ENCODE peak calls at places on chromosome 1, in eight cellular contexts. B, D, E, W, M, P, J and U are unnamed samples.

GRCh38 chr1:19651141-19651737 is 7.1 kb downstream of the NBL1 start:
- DNase-seq in B (peak; percentile 75), D (peak; percentile 67), E (peak; percentile 46), W (peak; percentile 67), M (no peak), P (peak; percentile 60), J (peak; percentile 49), U (peak; percentile 55)

GRCh38 chr1:28418278-28418637 is 48.7 kb downstream of the PHACTR4 start:
- DNase-seq in B (no peak), D (no peak), E (no peak), W (no peak), M (no peak), P (no peak), J (no peak), U (no peak)

GRCh38 chr1:48619529-48619928 is 147.5 kb upstream of the SPATA6 start:
- DNase-seq in B (peak; percentile 10), D (no peak), E (peak; percentile 4), W (peak; percentile 45), M (no peak), P (no peak), J (no peak), U (no peak)

GRCh38 chr1:22611530-22611947 is 24.9 kb upstream of the C1QA start:
- DNase-seq in B (peak; percentile 62), D (peak; percentile 49), E (peak; percentile 38), W (peak; percentile 76), M (no peak), P (peak; percentile 41), J (peak; percentile 53), U (no peak)

GRCh38 chr1:112589766-112590165 is 29.2 kb downstream of the ST7L start:
- DNase-seq in B (no peak), D (no peak), E (no peak), W (no peak), M (no peak), P (no peak), J (no peak), U (no peak)

GRCh38 chr1:89466307-89466925 is 58.2 kb upstream of the LRRC8B start:
- DNase-seq in B (no peak), D (no peak), E (no peak), W (peak; percentile 73), M (no peak), P (no peak), J (no peak), U (no peak)

GRCh38 chr1:232905324-232906034 is 44.9 kb upstream of the NTPCR start:
- DNase-seq in B (no peak), D (no peak), E (no peak), W (peak; percentile 59), M (no peak), P (peak; percentile 13), J (peak; percentile 23), U (no peak)

GRCh38 chr1:185442065-185442464 is 125.0 kb upstream of the IVNS1ABP start:
- DNase-seq in B (no peak), D (no peak), E (no peak), W (no peak), M (no peak), P (no peak), J (no peak), U (no peak)

GRCh38 chr1:42282024-42282579 is 52.9 kb downstream of the FOXJ3 start:
- DNase-seq in B (no peak), D (no peak), E (no peak), W (no peak), M (no peak), P (no peak), J (no peak), U (no peak)

GRCh38 chr1:7444362-7444761 is 326.7 kb upstream of the VAMP3 start:
- DNase-seq in B (no peak), D (no peak), E (no peak), W (no peak), M (no peak), P (no peak), J (no peak), U (no peak)

GRCh38 chr1:26281971-26282693 is 2.2 kb downstream of the SH3BGRL3 start:
- DNase-seq in B (peak; percentile 72), D (no peak), E (no peak), W (peak; percentile 80), M (no peak), P (no peak), J (no peak), U (no peak)

GRCh38 chr1:160883586-160883985 is 1.4 kb downstream of the ITLN1 start:
- DNase-seq in B (no peak), D (no peak), E (no peak), W (no peak), M (no peak), P (no peak), J (no peak), U (no peak)

GRCh38 chr1:213905315-213905714 is 82.5 kb upstream of the PROX1 start:
- DNase-seq in B (no peak), D (peak; percentile 54), E (no peak), W (no peak), M (no peak), P (no peak), J (peak; percentile 7), U (no peak)

GRCh38 chr1:87473203-87473661 is 144.6 kb downstream of the LMO4 start:
- DNase-seq in B (no peak), D (no peak), E (no peak), W (no peak), M (no peak), P (no peak), J (peak; percentile 17), U (no peak)

GRCh38 chr1:15953791-15954201 is 22.1 kb downstream of the ZBTB17 start:
- DNase-seq in B (no peak), D (no peak), E (no peak), W (no peak), M (no peak), P (no peak), J (peak; percentile 35), U (no peak)

GRCh38 chr1:161388639-161389038 is 21.0 kb upstream of the CFAP126 start:
- DNase-seq in B (no peak), D (no peak), E (no peak), W (peak; percentile 29), M (no peak), P (no peak), J (no peak), U (no peak)

GRCh38 chr1:145792484-145792883 is 31.4 kb downstream of the RNF115 start:
- DNase-seq in B (no peak), D (no peak), E (no peak), W (no peak), M (no peak), P (no peak), J (no peak), U (no peak)

GRCh38 chr1:159282118-159282517 is 20.0 kb upstream of the FCER1A start:
- DNase-seq in B (no peak), D (no peak), E (peak; percentile 86), W (no peak), M (no peak), P (no peak), J (peak; percentile 28), U (no peak)

GRCh38 chr1:160114085-160114484 is 1.5 kb upstream of the ATP1A2 start:
- DNase-seq in B (no peak), D (peak; percentile 43), E (no peak), W (no peak), M (no peak), P (no peak), J (no peak), U (no peak)

GRCh38 chr1:93768380-93768863 is 86.8 kb upstream of the BCAR3 start:
- DNase-seq in B (no peak), D (no peak), E (no peak), W (peak; percentile 8), M (no peak), P (no peak), J (no peak), U (no peak)

GRCh38 chr1:164561007-164561406 is 2.0 kb downstream of the PBX1 start:
- DNase-seq in B (no peak), D (no peak), E (no peak), W (no peak), M (no peak), P (no peak), J (peak; percentile 54), U (no peak)
- H3K4me3 ChIP-seq in B (peak overlapping the region; percentile 71), D (peak overlapping the region; percentile 65), E (peak overlapping the region; percentile 59), W (no peak overlapping the region), M (no peak overlapping the region), P (peak overlapping the region; percentile 93), J (peak overlapping the region; percentile 88), U (peak overlapping the region; percentile 76)

DNA sequence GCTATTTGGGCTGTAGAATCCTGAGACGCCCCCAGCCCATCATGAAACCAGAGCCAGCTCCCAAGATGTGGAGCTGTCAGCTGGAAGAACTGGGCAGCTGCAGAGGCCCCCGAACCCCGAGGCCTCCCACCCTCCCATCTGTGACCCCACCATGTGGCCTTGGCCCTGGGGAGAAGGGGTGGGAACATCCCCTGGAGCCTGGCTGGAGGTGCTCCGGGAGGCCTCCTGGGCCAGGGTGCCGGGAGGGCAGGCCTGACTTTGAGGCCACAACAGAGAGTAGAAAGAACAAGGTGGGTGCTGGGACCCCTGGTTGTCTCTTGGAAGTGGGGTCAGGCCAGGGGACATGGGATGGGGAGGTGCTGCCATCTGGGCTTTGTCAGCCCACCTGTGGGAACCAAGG is 6.0 kb upstream of the SMYD3 start:
- DNase-seq in B (no peak), D (no peak), E (no peak), W (no peak), M (no peak), P (no peak), J (no peak), U (no peak)
- TF ChIP-seq POLR2A in B (no peak), D (no peak), E (no peak), W (no peak), M (no peak), P (no peak), J (no peak), U (no peak)

DNA sequence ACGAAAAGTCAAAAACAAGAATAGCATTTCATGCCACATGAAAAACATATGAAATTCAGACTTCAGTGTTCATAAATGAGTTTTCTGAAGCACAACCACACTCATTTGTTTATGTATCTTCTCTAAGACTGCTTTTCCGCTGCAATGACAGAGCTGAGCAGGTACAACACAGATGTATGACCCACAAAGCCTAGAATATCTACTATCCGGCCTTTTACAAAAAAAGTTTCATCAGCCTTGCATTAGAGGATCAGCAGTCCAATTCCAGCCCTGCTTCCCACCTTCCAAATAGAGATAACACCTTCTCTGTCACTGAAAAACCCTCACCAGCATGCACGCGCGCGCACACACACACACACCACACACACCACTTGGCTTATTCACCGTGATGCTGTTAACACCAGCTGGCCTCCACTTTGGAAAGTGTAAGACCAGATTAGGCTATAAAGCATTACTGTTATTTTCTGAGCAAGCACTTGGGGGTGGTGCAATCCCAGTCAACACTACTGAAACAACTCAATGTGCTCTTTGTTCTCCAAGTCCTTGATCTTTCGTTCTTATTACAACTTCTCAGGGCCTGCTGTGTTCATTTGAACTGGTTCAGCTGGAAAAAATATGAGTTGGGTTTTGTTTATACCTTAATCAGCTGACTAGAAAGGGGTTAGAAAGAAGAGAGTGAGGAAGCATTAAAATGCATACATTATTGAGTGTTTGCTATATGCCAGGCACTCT is 90.0 kb downstream of the GLUL start:
- DNase-seq in B (no peak), D (peak; percentile 30), E (no peak), W (peak; percentile 70), M (no peak), P (peak; percentile 73), J (no peak), U (no peak)
- TF ChIP-seq CTCF in B (no peak), D (peak; percentile 37), E (no peak), W (no peak), M (peak; percentile 30), P (peak; percentile 39), J (no peak), U (no peak)

DNA sequence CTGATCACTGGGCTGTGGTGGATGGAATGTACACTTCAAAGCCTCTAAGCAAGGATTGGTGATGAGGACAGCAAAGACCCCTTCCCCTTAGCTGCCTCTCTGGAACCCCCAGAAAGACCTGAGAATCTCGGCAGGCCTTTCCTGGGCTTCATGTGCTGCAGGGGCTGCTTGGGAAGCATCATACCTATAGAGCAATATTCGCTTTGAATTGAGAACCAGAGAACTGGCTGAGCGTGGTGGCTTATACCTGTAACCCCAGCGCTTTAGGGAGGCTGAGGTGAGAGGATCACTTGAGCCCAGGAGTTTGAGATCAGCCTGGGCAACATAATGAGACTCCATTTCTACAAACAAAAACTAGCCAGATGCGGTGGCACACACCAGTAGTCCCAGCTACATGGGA is 22.0 kb downstream of the CSF1 start:
- DNase-seq in B (no peak), D (no peak), E (no peak), W (no peak), M (no peak), P (no peak), J (no peak), U (no peak)
- H3K4me3 ChIP-seq in B (no peak overlapping the region), D (no peak overlapping the region), E (no peak overlapping the region), W (no peak overlapping the region), M (no peak overlapping the region), P (no peak overlapping the region), J (no peak overlapping the region), U (no peak overlapping the region)